ENCODE peak calls at places on chromosome 19, in nine cellular contexts. One of them, this sample, is unnamed.

GRCh38 chr19:35909684-35910035 is 1.6 kb upstream of the TYROBP start:
- DNase-seq in pancreas: no peak
- DNase-seq in neural progenitor cell: no peak
- DNase-seq in lung: no peak
- DNase-seq in hepatocyte: no peak
- DNase-seq in upper lobe of left lung: no peak
- DNase-seq in suprapubic skin: no peak
- DNase-seq in tibial nerve: no peak
- DNase-seq in MM.1S: no peak
- DNase-seq in this sample: no peak

GRCh38 chr19:32674153-32674958 is 624 bp downstream of the ANKRD27 start:
- DNase-seq in pancreas: no peak
- DNase-seq in neural progenitor cell: peak; percentile 47
- DNase-seq in lung: no peak
- DNase-seq in hepatocyte: no peak
- DNase-seq in upper lobe of left lung: peak; percentile 38
- DNase-seq in suprapubic skin: no peak
- DNase-seq in tibial nerve: no peak
- DNase-seq in MM.1S: no peak
- DNase-seq in this sample: no peak

GRCh38 chr19:11766597-11767591 is at the start of gene ZNF441:
- DNase-seq in pancreas: peak; percentile 98
- DNase-seq in neural progenitor cell: peak; percentile 97
- DNase-seq in lung: peak; percentile 99
- DNase-seq in hepatocyte: peak; percentile 98
- DNase-seq in upper lobe of left lung: peak; percentile 98
- DNase-seq in suprapubic skin: peak; percentile 99
- DNase-seq in tibial nerve: peak; percentile 99
- DNase-seq in MM.1S: peak; percentile 96
- DNase-seq in this sample: peak; percentile 99

GRCh38 chr19:1295169-1296012 is 9.7 kb downstream of the EFNA2 start:
- DNase-seq in pancreas: no peak
- DNase-seq in neural progenitor cell: peak; percentile 39
- DNase-seq in lung: no peak
- DNase-seq in hepatocyte: no peak
- DNase-seq in upper lobe of left lung: no peak
- DNase-seq in suprapubic skin: no peak
- DNase-seq in tibial nerve: no peak
- DNase-seq in MM.1S: no peak
- DNase-seq in this sample: peak; percentile 65

GRCh38 chr19:1251503-1252220 is 3.3 kb downstream of the MIDN start:
- DNase-seq in pancreas: peak; percentile 91
- DNase-seq in neural progenitor cell: peak; percentile 38
- DNase-seq in lung: peak; percentile 80
- DNase-seq in hepatocyte: peak; percentile 72
- DNase-seq in upper lobe of left lung: peak; percentile 84
- DNase-seq in suprapubic skin: no peak
- DNase-seq in tibial nerve: no peak
- DNase-seq in MM.1S: no peak
- DNase-seq in this sample: no peak

GRCh38 chr19:40191836-40192646 is 815 bp downstream of the MAP3K10 start:
- DNase-seq in pancreas: no peak
- DNase-seq in neural progenitor cell: peak; percentile 89
- DNase-seq in lung: no peak
- DNase-seq in hepatocyte: peak; percentile 55
- DNase-seq in upper lobe of left lung: peak; percentile 27
- DNase-seq in suprapubic skin: no peak
- DNase-seq in tibial nerve: no peak
- DNase-seq in MM.1S: peak; percentile 22
- DNase-seq in this sample: peak; percentile 85

GRCh38 chr19:6357995-6358394 is 3.3 kb upstream of the CLPP start:
- DNase-seq in pancreas: no peak
- DNase-seq in neural progenitor cell: no peak
- DNase-seq in lung: no peak
- DNase-seq in hepatocyte: no peak
- DNase-seq in upper lobe of left lung: no peak
- DNase-seq in suprapubic skin: no peak
- DNase-seq in tibial nerve: no peak
- DNase-seq in MM.1S: no peak
- DNase-seq in this sample: no peak

GRCh38 chr19:988081-988480 is 3.9 kb downstream of the WDR18 start:
- DNase-seq in pancreas: no peak
- DNase-seq in neural progenitor cell: no peak
- DNase-seq in lung: no peak
- DNase-seq in hepatocyte: no peak
- DNase-seq in upper lobe of left lung: no peak
- DNase-seq in suprapubic skin: no peak
- DNase-seq in tibial nerve: no peak
- DNase-seq in MM.1S: no peak
- DNase-seq in this sample: peak; percentile 0

GRCh38 chr19:1063030-1063908 is 3.7 kb upstream of the ARHGAP45 start:
- DNase-seq in pancreas: no peak
- DNase-seq in neural progenitor cell: no peak
- DNase-seq in lung: no peak
- DNase-seq in hepatocyte: no peak
- DNase-seq in upper lobe of left lung: peak; percentile 55
- DNase-seq in suprapubic skin: no peak
- DNase-seq in tibial nerve: no peak
- DNase-seq in MM.1S: peak; percentile 73
- DNase-seq in this sample: peak; percentile 43

DNA sequence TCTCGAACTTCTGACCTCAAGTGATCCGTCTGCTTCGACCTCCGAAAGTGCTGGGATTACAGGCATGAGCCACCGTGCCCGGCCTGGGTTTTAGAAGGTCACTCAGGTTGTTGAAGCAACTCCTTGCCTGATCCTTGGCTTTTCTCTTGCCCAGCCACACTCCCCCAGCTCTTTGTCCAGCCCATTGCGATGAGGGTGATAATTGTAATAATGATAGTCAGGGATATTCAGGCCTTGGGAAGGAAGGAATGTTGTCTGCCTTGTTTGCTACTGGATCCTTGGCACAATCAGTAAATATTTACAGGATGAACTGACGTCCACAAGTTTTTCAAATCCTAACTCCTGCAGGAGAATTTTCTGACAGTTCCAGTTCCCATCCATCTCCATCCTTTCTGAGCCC is 1.8 kb downstream of the THOP1 start:
- DNase-seq in pancreas: no peak
- DNase-seq in neural progenitor cell: no peak
- DNase-seq in lung: no peak
- DNase-seq in hepatocyte: no peak
- DNase-seq in upper lobe of left lung: no peak
- DNase-seq in suprapubic skin: no peak
- DNase-seq in tibial nerve: no peak
- DNase-seq in MM.1S: no peak
- DNase-seq in this sample: no peak
- H3K4me3 ChIP-seq in pancreas: no peak overlapping the region
- H3K4me3 ChIP-seq in neural progenitor cell: no peak overlapping the region
- H3K4me3 ChIP-seq in lung: no peak overlapping the region
- H3K4me3 ChIP-seq in hepatocyte: no peak overlapping the region
- H3K4me3 ChIP-seq in upper lobe of left lung: no peak overlapping the region
- H3K4me3 ChIP-seq in suprapubic skin: no peak overlapping the region
- H3K4me3 ChIP-seq in tibial nerve: no peak overlapping the region
- H3K4me3 ChIP-seq in MM.1S: no peak overlapping the region
- H3K4me3 ChIP-seq in this sample: peak overlapping the region; percentile 20

DNA sequence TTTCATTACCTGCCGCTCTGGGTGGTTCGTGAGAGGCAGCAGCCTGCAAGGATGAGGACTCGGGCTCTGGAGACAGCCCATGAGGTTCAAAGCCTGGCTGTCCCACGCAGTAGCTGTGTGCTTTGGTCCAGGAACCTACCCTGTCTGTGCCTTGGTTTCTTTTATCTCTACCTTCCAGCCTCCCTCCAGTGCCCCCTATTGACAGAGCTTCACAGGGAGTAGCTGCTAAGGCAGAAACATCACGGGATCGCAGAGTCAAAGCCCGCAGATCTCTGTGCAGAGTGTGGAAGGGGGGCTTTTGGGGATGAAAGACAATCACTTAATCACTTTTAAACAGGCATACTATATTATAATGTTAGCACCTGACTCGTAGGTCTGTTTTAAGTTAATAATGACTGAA is 16.2 kb downstream of the ZNF71 start:
- DNase-seq in pancreas: no peak
- DNase-seq in neural progenitor cell: no peak
- DNase-seq in lung: no peak
- DNase-seq in hepatocyte: no peak
- DNase-seq in upper lobe of left lung: no peak
- DNase-seq in suprapubic skin: no peak
- DNase-seq in tibial nerve: no peak
- DNase-seq in MM.1S: no peak
- DNase-seq in this sample: peak; percentile 58
- H3K4me1 ChIP-seq in pancreas: no peaks in the 10 kb centered on the region
- H3K4me1 ChIP-seq in neural progenitor cell: no peaks in the 10 kb centered on the region
- H3K4me1 ChIP-seq in lung: no peaks in the 10 kb centered on the region
- H3K4me1 ChIP-seq in hepatocyte: no peaks in the 10 kb centered on the region
- H3K4me1 ChIP-seq in upper lobe of left lung: no peaks in the 10 kb centered on the region
- H3K4me1 ChIP-seq in suprapubic skin: no peaks in the 10 kb centered on the region
- H3K4me1 ChIP-seq in tibial nerve: no peaks in the 10 kb centered on the region
- H3K4me1 ChIP-seq in MM.1S: no peaks in the 10 kb centered on the region
- H3K4me1 ChIP-seq in this sample: no peaks in the 10 kb centered on the region

DNA sequence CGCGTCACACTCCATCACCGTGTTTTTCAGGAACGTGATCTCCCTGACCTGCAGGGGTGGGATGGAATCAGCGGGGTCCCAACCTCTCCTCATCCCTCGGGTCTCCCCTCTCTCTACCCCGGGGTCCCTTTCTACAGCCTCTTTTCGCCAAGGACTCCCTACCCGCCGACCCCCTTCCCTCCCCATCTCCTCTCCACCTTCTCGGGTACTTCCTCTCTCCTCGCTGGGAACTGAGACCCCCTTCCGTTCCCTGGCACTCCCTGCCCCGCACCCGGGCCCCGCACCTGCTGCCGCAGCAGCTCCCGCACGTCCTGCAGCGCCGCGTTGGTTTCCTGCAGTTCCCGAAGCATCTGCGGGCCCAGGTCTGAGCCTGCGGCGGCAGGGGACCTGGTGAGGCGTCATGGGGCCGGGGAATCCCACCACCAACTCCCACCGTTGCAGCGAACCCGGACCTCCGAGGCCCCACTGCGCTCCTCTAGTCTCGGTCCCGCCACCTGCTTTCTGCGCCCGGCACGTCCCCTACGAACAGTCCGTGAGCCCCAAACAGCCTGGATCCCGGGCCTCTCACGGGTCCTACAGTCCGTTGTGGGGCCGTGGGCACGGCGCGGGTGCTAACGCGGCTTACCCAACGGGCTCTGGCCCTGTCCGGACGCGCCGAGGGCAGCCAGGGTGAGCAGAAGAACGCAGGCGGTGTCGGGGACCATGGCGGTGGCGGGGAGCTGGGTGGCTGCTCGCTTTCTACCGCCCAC is at the start of gene COMP:
- DNase-seq in pancreas: no peak
- DNase-seq in neural progenitor cell: peak; percentile 45
- DNase-seq in lung: no peak
- DNase-seq in hepatocyte: no peak
- DNase-seq in upper lobe of left lung: no peak
- DNase-seq in suprapubic skin: no peak
- DNase-seq in tibial nerve: no peak
- DNase-seq in MM.1S: no peak
- DNase-seq in this sample: peak; percentile 56
- H3K4me3 ChIP-seq in pancreas: no peak within 1 kb of the TSS
- H3K4me3 ChIP-seq in neural progenitor cell: peak within 1 kb of the TSS; percentile 34
- H3K4me3 ChIP-seq in lung: no peak within 1 kb of the TSS
- H3K4me3 ChIP-seq in hepatocyte: no peak within 1 kb of the TSS
- H3K4me3 ChIP-seq in upper lobe of left lung: peak within 1 kb of the TSS; percentile 42
- H3K4me3 ChIP-seq in suprapubic skin: peak within 1 kb of the TSS; percentile 39
- H3K4me3 ChIP-seq in tibial nerve: peak within 1 kb of the TSS; percentile 9
- H3K4me3 ChIP-seq in MM.1S: no peak within 1 kb of the TSS
- H3K4me3 ChIP-seq in this sample: peak within 1 kb of the TSS; percentile 67

GRCh38 chr19:47766359-47766620 is 12.2 kb upstream of the SELENOW start:
- DNase-seq in pancreas: no peak
- DNase-seq in neural progenitor cell: no peak
- DNase-seq in lung: no peak
- DNase-seq in hepatocyte: no peak
- DNase-seq in upper lobe of left lung: no peak
- DNase-seq in suprapubic skin: no peak
- DNase-seq in tibial nerve: no peak
- DNase-seq in MM.1S: no peak
- DNase-seq in this sample: no peak

GRCh38 chr19:47766670-47767069 is 11.8 kb upstream of the SELENOW start:
- DNase-seq in pancreas: no peak
- DNase-seq in neural progenitor cell: no peak
- DNase-seq in lung: no peak
- DNase-seq in hepatocyte: no peak
- DNase-seq in upper lobe of left lung: no peak
- DNase-seq in suprapubic skin: no peak
- DNase-seq in tibial nerve: no peak
- DNase-seq in MM.1S: no peak
- DNase-seq in this sample: no peak

GRCh38 chr19:47768604-47769003 is 9.9 kb upstream of the SELENOW start:
- DNase-seq in pancreas: no peak
- DNase-seq in neural progenitor cell: no peak
- DNase-seq in lung: no peak
- DNase-seq in hepatocyte: no peak
- DNase-seq in upper lobe of left lung: no peak
- DNase-seq in suprapubic skin: no peak
- DNase-seq in tibial nerve: no peak
- DNase-seq in MM.1S: no peak
- DNase-seq in this sample: no peak

GRCh38 chr19:47767349-47767748 is 11.2 kb upstream of the SELENOW start:
- DNase-seq in pancreas: no peak
- DNase-seq in neural progenitor cell: no peak
- DNase-seq in lung: no peak
- DNase-seq in hepatocyte: no peak
- DNase-seq in upper lobe of left lung: no peak
- DNase-seq in suprapubic skin: no peak
- DNase-seq in tibial nerve: no peak
- DNase-seq in MM.1S: no peak
- DNase-seq in this sample: no peak

GRCh38 chr19:47765522-47766358 is 12.8 kb upstream of the SELENOW start:
- DNase-seq in pancreas: no peak
- DNase-seq in neural progenitor cell: peak; percentile 78
- DNase-seq in lung: peak; percentile 63
- DNase-seq in hepatocyte: peak; percentile 78
- DNase-seq in upper lobe of left lung: peak; percentile 51
- DNase-seq in suprapubic skin: no peak
- DNase-seq in tibial nerve: no peak
- DNase-seq in MM.1S: peak; percentile 48
- DNase-seq in this sample: peak; percentile 92
- H3K4me1 ChIP-seq in pancreas: no peaks in the 10 kb centered on the region
- H3K4me1 ChIP-seq in neural progenitor cell: peaks cover 6% of the 10 kb centered on the region
- H3K4me1 ChIP-seq in lung: no peaks in the 10 kb centered on the region
- H3K4me1 ChIP-seq in hepatocyte: no peaks in the 10 kb centered on the region
- H3K4me1 ChIP-seq in upper lobe of left lung: no peaks in the 10 kb centered on the region
- H3K4me1 ChIP-seq in suprapubic skin: no peaks in the 10 kb centered on the region
- H3K4me1 ChIP-seq in tibial nerve: no peaks in the 10 kb centered on the region
- H3K4me1 ChIP-seq in MM.1S: no peaks in the 10 kb centered on the region
- H3K4me1 ChIP-seq in this sample: no peaks in the 10 kb centered on the region

DNA sequence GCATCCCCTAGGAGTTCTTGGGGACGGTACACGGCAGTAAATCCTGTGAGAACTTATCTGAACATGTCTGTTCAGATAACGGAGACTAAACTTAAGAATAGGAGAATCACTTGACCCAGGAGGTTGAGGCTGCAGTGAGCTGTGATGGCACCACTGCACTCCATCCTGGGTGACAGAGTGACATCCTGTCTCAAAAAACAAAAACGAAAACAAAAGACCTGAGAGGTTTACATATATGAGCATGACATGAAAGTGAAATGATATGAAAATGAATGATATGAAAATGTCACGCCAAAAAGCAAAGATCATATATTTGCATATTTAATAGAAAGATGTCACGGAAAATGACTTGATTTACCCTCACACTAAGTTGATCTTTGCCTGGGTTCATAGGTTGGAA is 5.8 kb downstream of the ZNF175 start:
- DNase-seq in pancreas: no peak
- DNase-seq in neural progenitor cell: no peak
- DNase-seq in lung: no peak
- DNase-seq in hepatocyte: no peak
- DNase-seq in upper lobe of left lung: no peak
- DNase-seq in suprapubic skin: no peak
- DNase-seq in tibial nerve: no peak
- DNase-seq in MM.1S: no peak
- DNase-seq in this sample: no peak
- H3K4me3 ChIP-seq in pancreas: no peak overlapping the region
- H3K4me3 ChIP-seq in neural progenitor cell: no peak overlapping the region
- H3K4me3 ChIP-seq in lung: no peak overlapping the region
- H3K4me3 ChIP-seq in hepatocyte: no peak overlapping the region
- H3K4me3 ChIP-seq in upper lobe of left lung: no peak overlapping the region
- H3K4me3 ChIP-seq in suprapubic skin: no peak overlapping the region
- H3K4me3 ChIP-seq in tibial nerve: no peak overlapping the region
- H3K4me3 ChIP-seq in MM.1S: no peak overlapping the region
- H3K4me3 ChIP-seq in this sample: no peak overlapping the region

This sample was measured in GM23338.